ENCODE peak calls at places on chromosomes 6 and 20, in five cellular contexts. G is K562, I is Panc1, U is upper lobe of left lung, X is GM12878. N is an unnamed sample. For H3K9me3, the result is how much of the 10 kb centered on the place peaks cover.

GRCh38 chr6:36504982-36505381 is 42.3 kb downstream of the STK38 start:
- ATAC-seq in X (no peak), U (peak), I (no peak), G (no peak), N (peak)

GRCh38 chr6:111555041-111555440 is 50.6 kb downstream of the TRAF3IP2 start:
- ATAC-seq in G (no peak), I (no peak), X (no peak), U (no peak), N (peak)

GRCh38 chr6:27428966-27429365 is 40.4 kb downstream of the ZNF391 start:
- ATAC-seq in X (no peak), G (no peak), U (no peak), I (no peak), N (no peak)

GRCh38 chr6:134258849-134259306 is 59.0 kb downstream of the SGK1 start:
- ATAC-seq in I (no peak), X (no peak), U (no peak), G (no peak), N (no peak)

GRCh38 chr20:400451-401275 is 7.4 kb upstream of the RBCK1 start:
- ATAC-seq in U (no peak), I (peak), X (peak), G (peak), N (no peak)

GRCh38 chr6:98928688-98929087 is 19.1 kb downstream of the FBXL4 start:
- ATAC-seq in U (no peak), X (no peak), G (no peak), I (no peak), N (no peak)

GRCh38 chr20:63433351-63433750 is 39.1 kb downstream of the KCNQ2 start:
- ATAC-seq in X (no peak), U (no peak), G (no peak), I (no peak), N (no peak)

GRCh38 chr6:87633851-87634250 is 43.9 kb downstream of the ORC3 start:
- ATAC-seq in G (no peak), I (no peak), X (peak), U (no peak), N (no peak)

GRCh38 chr6:92510137-92510536 is 909.2 kb downstream of the EPHA7 start:
- ATAC-seq in X (no peak), U (no peak), I (no peak), G (no peak), N (no peak)

DNA sequence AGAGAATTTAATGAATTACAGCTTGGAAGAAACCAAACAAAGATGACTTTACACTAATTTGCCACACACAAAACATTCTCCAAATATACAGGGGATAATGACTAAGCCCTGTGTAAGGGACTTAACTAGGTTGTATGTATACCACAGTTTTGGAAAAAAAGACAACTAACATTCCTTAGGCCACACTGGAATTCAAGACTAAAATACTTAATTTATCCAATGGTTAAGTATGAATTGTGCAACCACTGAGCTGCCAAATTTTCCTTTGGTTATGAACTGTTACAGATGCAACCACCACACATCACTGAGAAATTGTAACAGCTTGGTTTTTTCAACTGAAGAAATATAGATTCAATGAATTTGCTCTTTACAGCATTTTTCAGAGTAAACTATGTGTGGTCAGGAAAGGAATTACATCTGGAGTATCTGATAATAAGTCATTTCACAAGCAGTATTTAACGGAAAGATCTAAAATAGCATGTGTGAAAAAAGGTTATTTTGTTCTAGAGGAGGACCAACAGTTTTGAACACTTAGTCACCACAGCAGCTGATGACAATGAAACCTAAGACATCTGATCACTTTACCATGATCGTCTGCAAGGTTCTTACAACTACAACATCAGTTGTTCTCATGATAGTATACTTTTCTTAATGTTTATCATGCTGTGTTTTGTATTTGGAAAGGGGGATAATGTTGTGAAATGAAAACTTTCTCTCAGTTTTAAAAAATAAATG is 318.8 kb downstream of the BCKDHB start:
- ATAC-seq in U (peak), G (no peak), I (no peak), X (no peak), N (no peak)
- H3K9me3 ChIP-seq in U (under half), G (under half), I (under half), X (under half), N (under half)

GRCh38 chr6:30206152-30206551 is 7.1 kb downstream of the TRIM26 start:
- ATAC-seq in U (peak), I (peak), G (no peak), X (peak), N (no peak)

GRCh38 chr6:30202366-30202765 is 10.8 kb downstream of the TRIM26 start:
- ATAC-seq in X (no peak), G (no peak), I (no peak), U (no peak), N (no peak)

GRCh38 chr6:30207619-30208295 is 5.4 kb downstream of the TRIM26 start:
- ATAC-seq in I (no peak), U (peak), G (no peak), X (no peak), N (peak)

GRCh38 chr6:30211306-30211705 is 1.9 kb downstream of the TRIM26 start:
- ATAC-seq in G (no peak), I (no peak), U (no peak), X (no peak), N (no peak)

GRCh38 chr6:30206799-30207618 is 6.2 kb downstream of the TRIM26 start:
- ATAC-seq in I (peak), X (no peak), G (no peak), U (peak), N (peak)
- TF ChIP-seq POLR2AphosphoS5 in I (no peak), X (no peak), G (no peak), U (no peak), N (peak)

GRCh38 chr6:378958-379366 is 12.6 kb upstream of the IRF4 start:
- ATAC-seq in X (peak), U (peak), G (no peak), I (no peak), N (no peak)

GRCh38 chr6:374956-375355 is 16.6 kb upstream of the IRF4 start:
- ATAC-seq in X (no peak), I (no peak), G (no peak), U (peak), N (no peak)

GRCh38 chr6:379367-380181 is 12.0 kb upstream of the IRF4 start:
- ATAC-seq in U (peak), X (peak), I (peak), G (peak), N (no peak)

GRCh38 chr6:378090-378957 is 13.2 kb upstream of the IRF4 start:
- ATAC-seq in U (no peak), G (peak), I (no peak), X (peak), N (no peak)

GRCh38 chr6:376823-377571 is 14.6 kb upstream of the IRF4 start:
- ATAC-seq in G (no peak), X (no peak), U (no peak), I (no peak), N (no peak)
- H3K9me3 ChIP-seq in G (under half), X (under half), U (under half), I (under half), N (under half)

GRCh38 chr6:5659467-5659866 is 347.3 kb downstream of the NRN1 start:
- ATAC-seq in G (no peak), U (no peak), X (no peak), I (no peak), N (no peak)
- TF ChIP-seq POLR2AphosphoS5 in G (no peak), U (no peak), X (no peak), I (no peak), N (no peak)

GRCh38 chr20:31496761-31497295 is 17.4 kb upstream of the HM13 start:
- ATAC-seq in I (peak), G (no peak), U (peak), X (no peak), N (peak)
- H3K9me3 ChIP-seq in I (under half), G (under half), U (under half), X (under half), N (under half)

GRCh38 chr6:168599769-168600330 is 158.9 kb downstream of the SMOC2 start:
- ATAC-seq in I (no peak), X (no peak), U (no peak), G (no peak), N (no peak)

GRCh38 chr6:168605964-168606363 is 165.0 kb downstream of the SMOC2 start:
- ATAC-seq in G (no peak), X (no peak), I (no peak), U (no peak), N (no peak)

GRCh38 chr6:168601101-168601500 is 160.1 kb downstream of the SMOC2 start:
- ATAC-seq in X (no peak), G (peak), I (no peak), U (no peak), N (no peak)

GRCh38 chr6:168600381-168600780 is 159.4 kb downstream of the SMOC2 start:
- ATAC-seq in U (no peak), X (no peak), G (no peak), I (no peak), N (no peak)

DNA sequence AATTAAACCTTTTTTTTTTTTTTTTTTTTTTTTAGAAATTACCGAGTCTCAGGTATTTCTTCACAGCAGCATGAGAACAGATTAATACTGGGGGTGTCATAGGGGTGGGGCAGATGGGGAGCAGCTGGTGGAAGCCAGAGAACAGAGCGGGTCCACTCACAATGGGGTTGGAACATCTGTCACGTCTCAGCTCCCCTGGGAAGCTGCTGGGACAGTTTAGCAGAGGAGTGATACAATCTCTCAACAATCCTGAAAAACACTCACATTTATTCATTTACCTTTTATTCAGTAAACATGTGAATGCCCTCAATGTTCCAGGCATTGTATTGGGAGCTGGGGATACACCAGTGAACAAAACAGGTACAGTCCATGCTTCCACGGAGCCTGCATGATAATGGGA is 162.2 kb downstream of the SMOC2 start:
- ATAC-seq in U (no peak), X (no peak), I (no peak), G (no peak), N (no peak)
- TF ChIP-seq POLR2AphosphoS5 in U (no peak), X (no peak), I (no peak), G (no peak), N (no peak)

DNA sequence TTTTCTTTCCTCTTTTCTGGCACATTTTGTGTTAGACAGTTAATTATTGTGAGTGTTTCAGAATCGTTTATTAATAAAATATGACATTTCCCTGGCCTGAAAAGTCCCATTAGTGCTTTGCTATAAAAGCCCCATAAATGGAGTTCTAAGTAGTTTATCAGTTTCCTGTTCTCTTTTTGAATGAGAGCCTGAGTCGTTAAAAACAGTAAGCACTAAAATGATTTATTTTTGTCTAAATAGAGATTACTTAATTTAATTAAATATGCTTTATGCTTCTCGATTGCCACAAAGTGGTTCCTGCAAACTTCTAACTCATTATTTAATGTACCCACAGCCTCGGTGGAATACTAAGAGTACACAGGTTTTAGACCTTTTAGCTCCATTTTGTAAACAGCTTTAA is 577.9 kb downstream of the C6orf118 start:
- ATAC-seq in I (no peak), G (no peak), X (no peak), U (no peak), N (no peak)
- H3K9me3 ChIP-seq in I (under half), G (under half), X (under half), U (under half), N (under half)

GRCh38 chr20:49188101-49188784 is at the start of gene STAU1:
- ATAC-seq in U (peak), G (peak), X (peak), I (peak), N (peak)
- TF ChIP-seq POLR2AphosphoS5 in U (peak), G (peak), X (peak), I (peak), N (peak)

GRCh38 chr6:15642276-15642675 is 20.6 kb downstream of the DTNBP1 start:
- ATAC-seq in X (no peak), U (no peak), G (peak), I (no peak), N (no peak)
- H3K9me3 ChIP-seq in X (under half), U (under half), G (under half), I (under half), N (under half)

DNA sequence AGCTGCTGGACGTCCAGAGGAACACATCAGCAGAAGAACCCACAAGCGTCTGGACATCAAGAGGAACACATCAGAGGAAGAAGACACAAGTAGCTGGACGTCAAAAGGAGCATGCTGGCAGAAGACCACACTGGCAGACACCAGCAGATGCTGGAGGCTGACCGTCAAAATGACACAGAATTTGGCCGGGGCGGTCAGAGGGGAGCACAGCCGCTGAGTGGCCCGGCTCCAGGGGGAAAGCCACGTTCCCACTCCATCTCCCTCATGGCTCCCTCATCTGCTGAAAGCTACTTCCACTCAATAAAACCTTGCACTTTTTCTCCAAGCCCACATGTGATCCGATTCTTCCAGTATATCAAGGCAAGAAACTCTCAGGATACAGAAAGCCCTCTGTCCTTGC is 283.6 kb downstream of the PTPRT start:
- ATAC-seq in X (no peak), U (no peak), G (no peak), I (no peak), N (no peak)
- TF ChIP-seq POLR2AphosphoS5 in X (no peak), U (no peak), G (no peak), I (no peak), N (no peak)

N was measured in gastroesophageal sphincter.